ENCODE peak calls at places on chromosomes 4 and X, in nine cellular contexts. N, Q, K, D, J, P, L, Y and Z are unnamed samples. For H3K36me3, the result is how much of the 10 kb centered on the place peaks cover.

GRCh38 chr4:3340703-3341088 is 47.9 kb downstream of the RGS12 start:
- DNase-seq in Q (no peak), J (peak), K (no peak), N (no peak), D (no peak), Y (peak), P (no peak), L (peak), Z (no peak)

GRCh38 chr4:2318476-2318875 is 56.6 kb upstream of the MXD4 start:
- DNase-seq in L (no peak), J (no peak), Q (no peak), P (no peak), D (no peak), K (no peak), Y (no peak), N (no peak), Z (no peak)

GRCh38 chrX:30626402-30626801 is 26.8 kb upstream of the GK start:
- DNase-seq in K (no peak), L (no peak), J (no peak), Q (no peak), P (no peak), Y (no peak), N (no peak), D (no peak), Z (no peak)

GRCh38 chr4:148079945-148080344 is 348.1 kb downstream of the ARHGAP10 start:
- DNase-seq in Q (no peak), P (no peak), K (no peak), D (no peak), Y (no peak), N (no peak), L (no peak), J (no peak), Z (no peak)

GRCh38 chrX:97898798-97899197 is 1015.1 kb downstream of the RPA4 start:
- DNase-seq in K (peak), N (no peak), J (no peak), Q (no peak), D (no peak), L (no peak), Y (no peak), P (no peak), Z (no peak)

GRCh38 chr4:152392079-152392478 is 143.8 kb downstream of the FBXW7 start:
- DNase-seq in D (no peak), J (no peak), P (no peak), Y (no peak), L (no peak), Q (no peak), K (no peak), N (no peak), Z (no peak)

GRCh38 chrX:122238801-122239200 is 945.3 kb upstream of the GRIA3 start:
- DNase-seq in Q (no peak), J (no peak), K (no peak), N (no peak), L (no peak), Y (no peak), D (no peak), P (no peak), Z (no peak)

GRCh38 chrX:11446331-11446730 is 153.1 kb downstream of the AMELX start:
- DNase-seq in N (no peak), J (no peak), L (no peak), Q (no peak), P (no peak), Y (no peak), D (no peak), K (peak), Z (no peak)

GRCh38 chrX:54808109-54808604 is 612 bp downstream of the MAGED2 start:
- DNase-seq in N (peak), P (peak), Q (peak), L (peak), D (peak), K (no peak), Y (peak), J (peak), Z (no peak)

GRCh38 chr4:53489279-53489889 is 101.9 kb downstream of the LNX1 start:
- DNase-seq in K (peak), N (no peak), Q (no peak), L (no peak), P (no peak), Y (no peak), J (no peak), D (no peak), Z (no peak)

GRCh38 chrX:68461541-68461940 is 28.2 kb upstream of the OPHN1 start:
- DNase-seq in D (no peak), L (no peak), Q (no peak), K (peak), Y (no peak), P (no peak), J (no peak), N (no peak), Z (no peak)

GRCh38 chr4:58553031-58553430 is 1442.8 kb upstream of the IGFBP7 start:
- DNase-seq in Q (no peak), J (no peak), N (no peak), P (no peak), L (no peak), Y (no peak), K (no peak), D (no peak), Z (no peak)

GRCh38 chrX:3651272-3651671 is 62.2 kb downstream of the PRKX start:
- DNase-seq in J (no peak), D (no peak), P (no peak), L (no peak), N (no peak), K (peak), Y (no peak), Q (peak), Z (no peak)

GRCh38 chrX:3811331-3812311 is 98.2 kb upstream of the PRKX start:
- DNase-seq in P (no peak), D (no peak), Y (no peak), J (no peak), N (no peak), L (peak), K (peak), Q (peak), Z (no peak)

GRCh38 chr4:118732591-118733330 is 47.6 kb downstream of the METTL14 start:
- DNase-seq in N (no peak), L (no peak), D (no peak), P (no peak), Q (no peak), Y (no peak), K (peak), J (no peak), Z (no peak)

GRCh38 chrX:13360146-13360545 is 40.3 kb upstream of the ATXN3L start:
- DNase-seq in N (no peak), D (no peak), Y (no peak), Q (no peak), L (peak), J (no peak), K (no peak), P (no peak), Z (no peak)

GRCh38 chr4:46386570-46386969 is 3.4 kb downstream of the GABRA2 start:
- DNase-seq in L (no peak), D (no peak), K (no peak), Q (no peak), N (no peak), Y (no peak), P (no peak), J (no peak), Z (no peak)

GRCh38 chr4:189117426-189117825 is 823.2 kb upstream of the FRG1 start:
- DNase-seq in J (no peak), D (no peak), K (peak), P (no peak), L (no peak), Y (no peak), Q (no peak), N (no peak), Z (no peak)

GRCh38 chr4:13162886-13163285 is 321.3 kb downstream of the RAB28 start:
- DNase-seq in K (no peak), P (peak), N (no peak), L (no peak), J (no peak), Q (no peak), Y (no peak), D (no peak), Z (no peak)

GRCh38 chr4:103375278-103375677 is 177.1 kb upstream of the CENPE start:
- DNase-seq in Y (no peak), P (no peak), D (no peak), Q (peak), K (peak), L (no peak), N (no peak), J (no peak), Z (no peak)

GRCh38 chr4:7845493-7846124 is 94.1 kb downstream of the AFAP1 start:
- DNase-seq in Y (no peak), N (peak), Q (no peak), L (no peak), K (no peak), P (no peak), D (no peak), J (no peak), Z (no peak)

GRCh38 chr4:122679946-122680345 is 52.6 kb upstream of the BBS12 start:
- DNase-seq in P (no peak), Y (no peak), J (no peak), N (no peak), Q (no peak), L (no peak), D (no peak), K (peak), Z (no peak)

GRCh38 chrX:41720125-41720780 is 3.7 kb upstream of the GPR82 start:
- DNase-seq in Q (no peak), N (no peak), K (peak), L (no peak), D (no peak), J (no peak), P (no peak), Y (no peak), Z (no peak)

GRCh38 chr4:127124919-127125318 is 507.8 kb upstream of the INTU start:
- DNase-seq in L (no peak), N (no peak), J (no peak), Y (no peak), K (peak), D (no peak), Q (no peak), P (no peak), Z (no peak)

GRCh38 chr4:5366421-5366820 is 315.1 kb downstream of the STK32B start:
- DNase-seq in Y (no peak), K (peak), P (no peak), D (no peak), L (no peak), N (no peak), J (no peak), Q (no peak), Z (no peak)

GRCh38 chr4:153748378-153748777 is 11.4 kb downstream of the RNF175 start:
- DNase-seq in K (peak), P (no peak), L (no peak), N (no peak), D (no peak), Q (no peak), J (no peak), Y (no peak), Z (peak)

GRCh38 chrX:3679669-3680068 is 33.8 kb downstream of the PRKX start:
- DNase-seq in J (no peak), P (no peak), D (no peak), L (no peak), Q (no peak), N (no peak), Y (no peak), K (no peak), Z (no peak)

GRCh38 chr4:13627185-13627605 is 330 bp downstream of the BOD1L1 start:
- DNase-seq in J (peak), P (no peak), Y (no peak), K (no peak), L (peak), N (peak), Q (no peak), D (no peak), Z (no peak)

GRCh38 chrX:140817943-140818342 is 108.4 kb downstream of the LINC00632 start:
- DNase-seq in N (no peak), Q (no peak), K (peak), L (no peak), P (no peak), J (no peak), D (no peak), Y (no peak), Z (no peak)

GRCh38 chrX:11125079-11125478 is 13.9 kb downstream of the HCCS start:
- DNase-seq in P (no peak), L (no peak), N (no peak), K (peak), Y (no peak), D (no peak), J (no peak), Q (no peak), Z (no peak)

GRCh38 chr4:123350191-123350544 is 46.4 kb upstream of the SPRY1 start:
- DNase-seq in J (no peak), L (no peak), N (no peak), D (no peak), Y (no peak), K (no peak), P (peak), Q (peak), Z (no peak)

GRCh38 chr4:18981234-18981615 is 959.7 kb upstream of the LCORL start:
- DNase-seq in L (no peak), P (no peak), J (no peak), Y (no peak), N (no peak), D (no peak), Q (no peak), K (no peak), Z (no peak)

GRCh38 chrX:30635630-30636029 is 17.6 kb upstream of the GK start:
- DNase-seq in Y (no peak), P (no peak), L (no peak), K (peak), J (no peak), N (no peak), Q (no peak), D (no peak), Z (no peak)

GRCh38 chrX:109902665-109903064 is 100.2 kb upstream of the TMEM164 start:
- DNase-seq in P (no peak), Q (no peak), Y (no peak), D (no peak), K (peak), L (no peak), J (no peak), N (no peak), Z (no peak)

GRCh38 chrX:154486396-154487207 is at the start of gene UBL4A:
- DNase-seq in D (no peak), P (peak), K (peak), Y (peak), Q (peak), N (peak), L (peak), J (peak), Z (peak)

GRCh38 chr4:2785613-2786012 is 7.3 kb upstream of the SH3BP2 start:
- DNase-seq in P (no peak), L (peak), K (no peak), D (peak), Y (no peak), Q (no peak), N (peak), J (no peak), Z (no peak)

GRCh38 chr4:42627887-42628646 is 28.8 kb downstream of the ATP8A1 start:
- DNase-seq in Y (peak), D (peak), L (peak), J (no peak), P (peak), Q (no peak), N (peak), K (no peak), Z (no peak)

GRCh38 chrX:42466706-42467105 is 311.3 kb downstream of the PPP1R2C start:
- DNase-seq in P (no peak), D (no peak), J (no peak), Y (no peak), Q (no peak), N (no peak), L (no peak), K (no peak), Z (no peak)

GRCh38 chr4:80035336-80035735 is 37.7 kb downstream of the ANTXR2 start:
- DNase-seq in Q (no peak), K (no peak), P (no peak), D (no peak), J (no peak), L (no peak), Y (no peak), N (no peak), Z (no peak)
- H3K36me3 ChIP-seq in Q (under half), K (under half), P (under half), D (under half), J (under half), L (under half), Y (under half), N (under half), Z (half or more)

GRCh38 chr4:340011-340410 is 2.4 kb downstream of the ZNF141 start:
- DNase-seq in L (no peak), Y (no peak), N (no peak), Q (no peak), P (no peak), J (no peak), K (no peak), D (no peak), Z (no peak)
- TF ChIP-seq CTCF in L (peak), Y (no peak), N (peak), Q (no peak), P (no peak), J (peak), K (no peak), D (no peak), Z (no peak)

GRCh38 chr4:163534056-163534455 is 39.6 kb downstream of the TMA16 start:
- DNase-seq in K (no peak), N (no peak), L (no peak), Q (no peak), D (no peak), J (no peak), P (no peak), Y (no peak), Z (no peak)

GRCh38 chr4:163540977-163541376 is 46.5 kb downstream of the TMA16 start:
- DNase-seq in D (no peak), J (no peak), P (no peak), Y (no peak), L (no peak), Q (no peak), K (peak), N (no peak), Z (no peak)

GRCh38 chr4:163540448-163540847 is 46.0 kb downstream of the TMA16 start:
- DNase-seq in D (no peak), L (no peak), Q (no peak), J (no peak), N (no peak), P (no peak), K (no peak), Y (no peak), Z (no peak)

GRCh38 chr4:163535657-163536056 is 41.2 kb downstream of the TMA16 start:
- DNase-seq in N (no peak), P (no peak), Y (no peak), K (no peak), D (no peak), J (no peak), Q (no peak), L (no peak), Z (no peak)

GRCh38 chr4:163536101-163536500 is 41.6 kb downstream of the TMA16 start:
- DNase-seq in Q (no peak), D (no peak), J (no peak), K (peak), Y (no peak), P (no peak), N (no peak), L (no peak), Z (no peak)
- H3K27ac ChIP-seq in Q (no peak), D (no peak), J (no peak), K (no peak), Y (no peak), P (no peak), N (no peak), L (no peak), Z (no peak)

GRCh38 chr4:87141428-87141827 is 79.0 kb downstream of the KLHL8 start:
- DNase-seq in Y (no peak), J (no peak), D (no peak), P (no peak), N (no peak), K (no peak), Q (no peak), L (no peak), Z (no peak)
- H3K36me3 ChIP-seq in Y (under half), J (under half), D (half or more), P (under half), N (half or more), K (under half), Q (under half), L (half or more), Z (under half)

DNA sequence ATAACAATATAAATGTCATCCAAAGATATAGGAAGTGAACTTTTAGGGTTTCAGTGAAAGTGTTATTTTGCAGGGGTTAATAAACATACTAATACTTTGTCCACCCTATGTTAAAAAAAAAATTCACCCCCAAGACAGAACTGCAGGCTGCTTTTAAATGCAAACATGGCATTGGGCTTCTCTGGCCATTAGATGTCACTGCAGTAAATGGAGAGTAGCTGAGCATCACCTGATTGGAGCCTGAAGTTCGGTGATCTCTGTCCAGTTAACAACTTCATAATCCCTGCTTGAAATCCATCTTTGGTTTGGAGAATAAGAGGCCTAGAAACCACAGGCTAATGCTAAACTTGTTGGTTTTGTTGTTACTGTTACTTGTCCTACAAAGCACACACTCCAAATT is 18.7 kb downstream of the SLC25A43 start:
- DNase-seq in J (no peak), D (no peak), Y (no peak), P (no peak), K (no peak), Q (no peak), N (no peak), L (no peak), Z (no peak)
- TF ChIP-seq CTCF in J (no peak), D (no peak), Y (no peak), P (no peak), K (peak), Q (no peak), N (no peak), L (no peak), Z (peak)

DNA sequence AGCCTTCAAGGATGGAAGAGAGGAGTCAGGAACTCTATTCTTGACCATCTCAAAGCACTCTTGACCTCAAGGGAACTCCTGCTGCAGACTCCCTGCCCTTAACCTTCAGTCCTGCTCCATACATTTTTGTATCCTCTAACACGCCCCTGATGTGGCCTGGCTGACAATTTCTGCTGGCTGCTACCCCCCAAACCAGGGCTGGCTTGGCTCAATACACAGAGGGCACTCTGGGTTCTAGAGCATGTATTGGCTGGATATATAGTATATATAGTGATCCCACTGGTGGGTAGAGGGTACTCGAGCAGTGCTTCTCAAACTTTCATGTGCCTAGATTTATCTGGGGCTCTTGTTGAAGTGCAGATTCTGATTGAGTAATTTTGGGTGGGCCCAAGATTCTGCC is 101.9 kb downstream of the SMIM20 start:
- DNase-seq in K (no peak), P (no peak), Q (no peak), Y (no peak), L (no peak), D (no peak), J (no peak), N (no peak), Z (no peak)
- H3K27ac ChIP-seq in K (no peak), P (no peak), Q (no peak), Y (no peak), L (no peak), D (no peak), J (no peak), N (peak), Z (no peak)

DNA sequence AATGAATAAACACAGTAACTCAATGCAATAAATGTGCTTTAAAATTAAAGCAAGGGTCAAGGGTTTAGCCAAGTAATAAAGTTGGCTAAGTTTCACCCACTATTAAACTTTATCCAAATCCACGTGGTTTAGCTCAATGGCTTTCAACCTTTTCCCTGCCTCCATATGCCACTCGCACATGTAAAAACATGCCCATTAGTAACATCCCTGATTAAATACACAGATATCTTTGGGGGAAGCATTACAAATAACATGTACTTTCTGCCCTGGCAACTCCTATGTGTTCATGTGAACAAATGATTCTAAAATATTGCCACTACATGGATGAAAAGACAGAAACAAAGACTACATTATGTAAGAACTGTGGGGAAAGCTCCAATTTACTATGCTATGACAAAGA is 130.8 kb downstream of the ZAR1 start:
- DNase-seq in J (no peak), Y (no peak), Q (no peak), D (no peak), N (no peak), K (no peak), P (no peak), L (no peak), Z (no peak)
- H3K36me3 ChIP-seq in J (under half), Y (under half), Q (under half), D (under half), N (under half), K (under half), P (under half), L (half or more), Z (half or more)

GRCh38 chr4:47652092-47652491 is 167.0 kb downstream of the ATP10D start:
- DNase-seq in L (no peak), D (no peak), Y (no peak), Q (no peak), K (no peak), N (no peak), P (no peak), J (no peak), Z (no peak)
- TF ChIP-seq CTCF in L (no peak), D (no peak), Y (no peak), Q (no peak), K (no peak), N (no peak), P (no peak), J (no peak), Z (no peak)

GRCh38 chr4:37623940-37624339 is 62.2 kb downstream of the RELL1 start:
- DNase-seq in K (no peak), Q (no peak), P (no peak), D (no peak), Y (no peak), N (no peak), J (no peak), L (no peak), Z (no peak)
- H3K27ac ChIP-seq in K (no peak), Q (no peak), P (no peak), D (no peak), Y (no peak), N (no peak), J (no peak), L (no peak), Z (no peak)